ENCODE peak calls at places on chromosomes 7 and 10, in nine cellular contexts. One of them, this sample, is unnamed.
A peak's percentile ranks its signal among the peaks of the same experiment; 100 is the strongest.

GRCh38 chr7:33774762-33775523 is 130.4 kb upstream of the BMPER start:
- DNase-seq in BE2C: peak; percentile 23
- DNase-seq in suprapubic skin: no peak
- DNase-seq in astrocyte of the cerebellum: peak; percentile 94
- DNase-seq in H7: no peak
- DNase-seq in upper lobe of right lung: no peak
- DNase-seq in astrocyte: peak; percentile 70
- DNase-seq in AG04449: no peak
- DNase-seq in pancreas: no peak
- DNase-seq in this sample: peak; percentile 98

GRCh38 chr7:3210531-3210930 is 90.5 kb upstream of the SDK1 start:
- DNase-seq in AG04449: no peak
- DNase-seq in upper lobe of right lung: no peak
- DNase-seq in BE2C: no peak
- DNase-seq in H7: peak; percentile 61
- DNase-seq in astrocyte: no peak
- DNase-seq in pancreas: no peak
- DNase-seq in suprapubic skin: no peak
- DNase-seq in astrocyte of the cerebellum: no peak
- DNase-seq in this sample: no peak

GRCh38 chr10:48792687-48793096 is 108.0 kb downstream of the WDFY4 start:
- DNase-seq in astrocyte of the cerebellum: peak; percentile 91
- DNase-seq in AG04449: peak; percentile 12
- DNase-seq in suprapubic skin: no peak
- DNase-seq in upper lobe of right lung: no peak
- DNase-seq in BE2C: no peak
- DNase-seq in astrocyte: peak; percentile 81
- DNase-seq in pancreas: no peak
- DNase-seq in H7: no peak
- DNase-seq in this sample: peak; percentile 10

GRCh38 chr10:94069884-94070283 is 76.2 kb downstream of the PLCE1 start:
- DNase-seq in upper lobe of right lung: no peak
- DNase-seq in H7: no peak
- DNase-seq in suprapubic skin: no peak
- DNase-seq in BE2C: peak; percentile 30
- DNase-seq in AG04449: no peak
- DNase-seq in pancreas: peak; percentile 5
- DNase-seq in astrocyte: peak; percentile 34
- DNase-seq in astrocyte of the cerebellum: no peak
- DNase-seq in this sample: no peak

GRCh38 chr10:1739751-1740150 is 2.4 kb upstream of the ADARB2 start:
- DNase-seq in upper lobe of right lung: no peak
- DNase-seq in astrocyte of the cerebellum: no peak
- DNase-seq in pancreas: no peak
- DNase-seq in astrocyte: no peak
- DNase-seq in BE2C: no peak
- DNase-seq in AG04449: no peak
- DNase-seq in H7: peak; percentile 45
- DNase-seq in suprapubic skin: no peak
- DNase-seq in this sample: no peak

GRCh38 chr10:47190301-47190700 is 109.7 kb upstream of the GDF10 start:
- DNase-seq in pancreas: no peak
- DNase-seq in AG04449: no peak
- DNase-seq in H7: no peak
- DNase-seq in BE2C: no peak
- DNase-seq in astrocyte: no peak
- DNase-seq in upper lobe of right lung: no peak
- DNase-seq in astrocyte of the cerebellum: no peak
- DNase-seq in suprapubic skin: no peak
- DNase-seq in this sample: no peak

GRCh38 chr7:95324396-95324795 is at the start of gene PON1:
- DNase-seq in H7: peak; percentile 65
- DNase-seq in AG04449: no peak
- DNase-seq in suprapubic skin: no peak
- DNase-seq in pancreas: peak; percentile 7
- DNase-seq in upper lobe of right lung: no peak
- DNase-seq in BE2C: no peak
- DNase-seq in astrocyte: no peak
- DNase-seq in astrocyte of the cerebellum: no peak
- DNase-seq in this sample: no peak

GRCh38 chr10:123704076-123704475 is 37.9 kb downstream of the GPR26 start:
- DNase-seq in H7: no peak
- DNase-seq in astrocyte of the cerebellum: no peak
- DNase-seq in astrocyte: no peak
- DNase-seq in BE2C: no peak
- DNase-seq in suprapubic skin: peak; percentile 52
- DNase-seq in upper lobe of right lung: no peak
- DNase-seq in AG04449: no peak
- DNase-seq in pancreas: no peak
- DNase-seq in this sample: no peak

GRCh38 chr7:122304604-122304975 is at the start of gene FEZF1:
- DNase-seq in pancreas: no peak
- DNase-seq in astrocyte: no peak
- DNase-seq in BE2C: no peak
- DNase-seq in suprapubic skin: no peak
- DNase-seq in H7: peak; percentile 89
- DNase-seq in AG04449: no peak
- DNase-seq in upper lobe of right lung: no peak
- DNase-seq in astrocyte of the cerebellum: no peak
- DNase-seq in this sample: no peak

GRCh38 chr10:112471878-112472487 is 25.0 kb downstream of the VTI1A start:
- DNase-seq in H7: peak; percentile 33
- DNase-seq in AG04449: no peak
- DNase-seq in suprapubic skin: no peak
- DNase-seq in BE2C: no peak
- DNase-seq in astrocyte: peak; percentile 32
- DNase-seq in astrocyte of the cerebellum: peak; percentile 22
- DNase-seq in upper lobe of right lung: no peak
- DNase-seq in pancreas: no peak
- DNase-seq in this sample: no peak

GRCh38 chr7:42218248-42218647 is 18.8 kb downstream of the GLI3 start:
- DNase-seq in upper lobe of right lung: no peak
- DNase-seq in pancreas: no peak
- DNase-seq in suprapubic skin: no peak
- DNase-seq in astrocyte of the cerebellum: no peak
- DNase-seq in AG04449: no peak
- DNase-seq in H7: no peak
- DNase-seq in BE2C: no peak
- DNase-seq in astrocyte: no peak
- DNase-seq in this sample: no peak

GRCh38 chr7:91771394-91771793 is 109.1 kb downstream of the MTERF1 start:
- DNase-seq in suprapubic skin: no peak
- DNase-seq in upper lobe of right lung: no peak
- DNase-seq in pancreas: no peak
- DNase-seq in H7: no peak
- DNase-seq in AG04449: no peak
- DNase-seq in astrocyte: peak; percentile 49
- DNase-seq in BE2C: no peak
- DNase-seq in astrocyte of the cerebellum: no peak
- DNase-seq in this sample: no peak

GRCh38 chr7:35584990-35585389 is 109.9 kb downstream of the HERPUD2 start:
- DNase-seq in AG04449: no peak
- DNase-seq in astrocyte of the cerebellum: no peak
- DNase-seq in upper lobe of right lung: no peak
- DNase-seq in suprapubic skin: no peak
- DNase-seq in H7: no peak
- DNase-seq in BE2C: no peak
- DNase-seq in pancreas: no peak
- DNase-seq in astrocyte: no peak
- DNase-seq in this sample: no peak

GRCh38 chr10:21372651-21373410 is 152.7 kb downstream of the SKIDA1 start:
- DNase-seq in pancreas: no peak
- DNase-seq in upper lobe of right lung: no peak
- DNase-seq in astrocyte: peak; percentile 92
- DNase-seq in H7: no peak
- DNase-seq in suprapubic skin: no peak
- DNase-seq in astrocyte of the cerebellum: peak; percentile 93
- DNase-seq in AG04449: peak; percentile 72
- DNase-seq in BE2C: no peak
- DNase-seq in this sample: peak; percentile 84

GRCh38 chr10:122648599-122649428 is 50.8 kb downstream of the C10orf120 start:
- DNase-seq in upper lobe of right lung: peak; percentile 73
- DNase-seq in BE2C: peak; percentile 39
- DNase-seq in astrocyte: no peak
- DNase-seq in astrocyte of the cerebellum: peak; percentile 4
- DNase-seq in pancreas: peak; percentile 45
- DNase-seq in suprapubic skin: peak; percentile 72
- DNase-seq in H7: peak; percentile 84
- DNase-seq in AG04449: no peak
- DNase-seq in this sample: no peak

GRCh38 chr10:35600193-35600592 is 4.9 kb upstream of the GJD4 start:
- DNase-seq in astrocyte of the cerebellum: no peak
- DNase-seq in AG04449: no peak
- DNase-seq in astrocyte: no peak
- DNase-seq in BE2C: no peak
- DNase-seq in upper lobe of right lung: no peak
- DNase-seq in suprapubic skin: no peak
- DNase-seq in H7: no peak
- DNase-seq in pancreas: no peak
- DNase-seq in this sample: no peak

DNA sequence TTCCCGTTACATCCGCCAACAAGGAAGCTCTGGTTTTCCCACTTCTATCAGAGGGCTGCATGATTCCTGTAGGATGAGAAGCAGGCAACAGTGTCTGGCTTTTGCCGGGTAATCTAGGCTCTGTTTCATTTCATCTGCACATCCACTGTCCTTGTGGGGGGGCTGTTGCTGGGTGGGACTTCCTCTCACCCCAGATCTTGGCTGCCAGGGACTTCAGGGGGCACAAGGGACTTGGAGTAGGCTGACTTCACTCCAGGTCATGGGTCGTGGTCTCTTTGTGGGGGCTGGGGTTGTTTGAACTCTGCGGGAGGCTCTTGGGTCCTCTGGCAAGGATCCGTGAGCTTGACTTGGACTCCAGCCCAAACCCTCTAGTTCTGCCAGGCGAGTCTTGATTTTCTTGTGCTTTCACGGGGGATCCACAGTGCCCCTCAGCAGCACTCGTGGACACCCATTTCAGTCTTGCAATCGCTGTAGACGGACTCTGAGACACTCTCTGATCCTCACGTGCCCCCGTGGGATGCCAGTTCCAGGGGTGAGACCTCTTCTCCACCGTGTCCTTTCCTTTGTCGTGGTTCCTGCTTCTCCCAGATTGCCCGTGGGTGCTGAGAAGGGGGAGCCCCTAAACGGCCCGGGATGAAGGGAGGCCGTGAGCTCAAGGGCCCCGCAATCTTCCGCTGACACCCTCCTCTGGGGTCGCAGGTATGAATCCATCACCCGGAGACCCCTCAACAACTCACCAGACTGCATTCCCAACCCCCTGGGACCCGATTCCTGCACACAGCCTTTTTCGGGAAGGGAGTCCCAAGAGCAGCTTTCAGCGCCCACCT is 21.4 kb upstream of the ZNF273 start:
- DNase-seq in H7: no peak
- DNase-seq in astrocyte of the cerebellum: no peak
- DNase-seq in AG04449: no peak
- DNase-seq in suprapubic skin: peak; percentile 65
- DNase-seq in pancreas: no peak
- DNase-seq in astrocyte: no peak
- DNase-seq in BE2C: no peak
- DNase-seq in upper lobe of right lung: no peak
- DNase-seq in this sample: no peak
- H3K4me3 ChIP-seq in H7: no peak overlapping the region
- H3K4me3 ChIP-seq in astrocyte of the cerebellum: peak overlapping the region; percentile 33
- H3K4me3 ChIP-seq in AG04449: no peak overlapping the region
- H3K4me3 ChIP-seq in suprapubic skin: peak overlapping the region; percentile 63
- H3K4me3 ChIP-seq in pancreas: peak overlapping the region; percentile 25
- H3K4me3 ChIP-seq in astrocyte: no peak overlapping the region
- H3K4me3 ChIP-seq in BE2C: no peak overlapping the region
- H3K4me3 ChIP-seq in upper lobe of right lung: peak overlapping the region; percentile 41
- H3K4me3 ChIP-seq in this sample: no peak overlapping the region

GRCh38 chr7:150371131-150371995 is 2.7 kb downstream of the REPIN1 start:
- DNase-seq in astrocyte: no peak
- DNase-seq in pancreas: no peak
- DNase-seq in suprapubic skin: peak; percentile 77
- DNase-seq in astrocyte of the cerebellum: no peak
- DNase-seq in BE2C: no peak
- DNase-seq in upper lobe of right lung: peak; percentile 65
- DNase-seq in AG04449: no peak
- DNase-seq in H7: peak; percentile 46
- DNase-seq in this sample: no peak
- H3K4me3 ChIP-seq in astrocyte: no peak overlapping the region
- H3K4me3 ChIP-seq in pancreas: no peak overlapping the region
- H3K4me3 ChIP-seq in suprapubic skin: no peak overlapping the region
- H3K4me3 ChIP-seq in astrocyte of the cerebellum: no peak overlapping the region
- H3K4me3 ChIP-seq in BE2C: no peak overlapping the region
- H3K4me3 ChIP-seq in upper lobe of right lung: no peak overlapping the region
- H3K4me3 ChIP-seq in AG04449: no peak overlapping the region
- H3K4me3 ChIP-seq in H7: no peak overlapping the region
- H3K4me3 ChIP-seq in this sample: no peak overlapping the region

DNA sequence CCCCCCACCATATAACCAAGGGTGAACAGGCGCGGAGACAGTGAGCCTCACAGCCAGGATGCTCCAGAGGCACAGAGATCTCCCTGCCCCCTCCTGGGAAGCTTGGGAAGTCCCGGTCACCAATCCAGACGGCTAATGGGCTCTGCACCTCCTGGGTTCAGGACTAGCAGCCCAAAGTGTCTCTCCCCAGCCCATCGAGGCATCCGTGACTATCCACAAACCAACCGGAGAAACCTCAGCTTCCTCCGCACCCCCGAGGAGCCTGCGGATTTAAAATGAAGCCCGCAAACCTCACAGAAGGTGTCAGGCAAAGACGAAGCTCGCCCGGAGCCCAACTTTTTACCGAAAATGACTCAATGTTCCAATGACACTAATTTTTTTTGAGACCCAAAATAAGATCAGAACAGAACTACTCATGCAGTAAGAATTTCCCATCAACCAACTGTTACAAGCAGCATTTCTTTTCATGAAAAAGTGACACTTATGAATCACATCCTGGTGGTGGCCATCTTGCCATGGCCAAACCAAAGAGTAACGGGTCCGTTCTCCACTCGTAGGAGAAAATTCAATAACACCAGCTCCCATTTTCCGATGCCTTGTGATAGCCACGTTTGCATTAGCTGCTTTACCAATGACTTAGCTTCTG is 6.0 kb downstream of the PDGFA start:
- DNase-seq in upper lobe of right lung: no peak
- DNase-seq in BE2C: no peak
- DNase-seq in pancreas: no peak
- DNase-seq in H7: no peak
- DNase-seq in astrocyte: peak; percentile 80
- DNase-seq in AG04449: no peak
- DNase-seq in astrocyte of the cerebellum: no peak
- DNase-seq in suprapubic skin: no peak
- DNase-seq in this sample: no peak
- H3K4me3 ChIP-seq in upper lobe of right lung: no peak overlapping the region
- H3K4me3 ChIP-seq in BE2C: no peak overlapping the region
- H3K4me3 ChIP-seq in pancreas: peak overlapping the region; percentile 100
- H3K4me3 ChIP-seq in H7: no peak overlapping the region
- H3K4me3 ChIP-seq in astrocyte: peak overlapping the region; percentile 27
- H3K4me3 ChIP-seq in AG04449: no peak overlapping the region
- H3K4me3 ChIP-seq in astrocyte of the cerebellum: no peak overlapping the region
- H3K4me3 ChIP-seq in suprapubic skin: no peak overlapping the region
- H3K4me3 ChIP-seq in this sample: no peak overlapping the region

DNA sequence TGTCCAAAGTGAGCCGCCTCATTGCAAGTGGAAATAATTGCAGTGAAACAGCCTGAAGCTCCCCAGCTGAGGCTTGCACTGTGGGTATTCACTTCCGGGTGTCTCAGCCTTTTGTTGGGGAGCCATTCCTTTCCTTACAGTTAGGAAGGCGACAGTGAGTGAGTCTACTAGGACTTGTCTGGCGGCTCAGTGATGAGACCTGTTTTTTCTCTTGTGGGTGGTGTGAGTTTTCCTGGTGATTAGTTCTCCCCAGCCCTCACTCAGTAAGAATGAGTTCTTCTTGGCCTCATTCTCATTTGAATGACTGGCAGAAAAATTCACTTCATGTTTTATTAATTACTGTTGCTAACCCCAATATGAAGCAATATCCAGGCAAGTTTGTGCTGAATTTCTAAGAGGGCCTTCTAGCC is 2.6 kb downstream of the PGAM1 start:
- DNase-seq in upper lobe of right lung: no peak
- DNase-seq in pancreas: no peak
- DNase-seq in H7: peak; percentile 34
- DNase-seq in BE2C: no peak
- DNase-seq in suprapubic skin: no peak
- DNase-seq in AG04449: no peak
- DNase-seq in astrocyte of the cerebellum: no peak
- DNase-seq in astrocyte: no peak
- DNase-seq in this sample: no peak
- H3K4me3 ChIP-seq in upper lobe of right lung: no peak overlapping the region
- H3K4me3 ChIP-seq in pancreas: no peak overlapping the region
- H3K4me3 ChIP-seq in H7: no peak overlapping the region
- H3K4me3 ChIP-seq in BE2C: peak overlapping the region; percentile 95
- H3K4me3 ChIP-seq in suprapubic skin: peak overlapping the region; percentile 87
- H3K4me3 ChIP-seq in AG04449: peak overlapping the region; percentile 96
- H3K4me3 ChIP-seq in astrocyte of the cerebellum: peak overlapping the region; percentile 81
- H3K4me3 ChIP-seq in astrocyte: peak overlapping the region; percentile 96
- H3K4me3 ChIP-seq in this sample: peak overlapping the region; percentile 96